ENCODE peak calls at places on chromosomes 4 and X, in eight cellular contexts. Z is OCI-LY7, W is SK-N-SH, D is ovary, H is heart right ventricle, I is endothelial cell of umbilical vein, P is BE2C, M is aorta. E is an unnamed sample.

GRCh38 chrX:120753413-120754251 is 122.0 kb downstream of the CT47B1 start:
- DNase-seq in Z (peak; percentile 62), W (no peak), D (no peak), H (no peak), I (no peak), P (no peak), M (no peak), E (no peak)

GRCh38 chr4:122658818-122659295 is 38.0 kb upstream of the IL21 start:
- DNase-seq in Z (no peak), W (no peak), D (no peak), H (no peak), I (no peak), P (no peak), M (no peak), E (no peak)

GRCh38 chr4:1783970-1784369 is 9.1 kb upstream of the FGFR3 start:
- DNase-seq in Z (no peak), W (no peak), D (no peak), H (no peak), I (no peak), P (no peak), M (no peak), E (no peak)

GRCh38 chr4:149371021-149371420 is 444.6 kb downstream of the IQCM start:
- DNase-seq in Z (peak; percentile 45), W (peak; percentile 3), D (no peak), H (no peak), I (peak; percentile 46), P (peak; percentile 22), M (no peak), E (no peak)

GRCh38 chrX:136260801-136261200 is 9.6 kb upstream of the MAP7D3 start:
- DNase-seq in Z (no peak), W (no peak), D (no peak), H (no peak), I (peak; percentile 78), P (no peak), M (no peak), E (no peak)

GRCh38 chr4:164531336-164531735 is 222.6 kb upstream of the SMIM31 start:
- DNase-seq in Z (no peak), W (no peak), D (no peak), H (no peak), I (no peak), P (no peak), M (no peak), E (no peak)

GRCh38 chr4:19689511-19689910 is 562.2 kb upstream of the SLIT2 start:
- DNase-seq in Z (no peak), W (no peak), D (no peak), H (no peak), I (peak; percentile 33), P (no peak), M (no peak), E (no peak)

GRCh38 chr4:6689506-6689960 is 4.1 kb upstream of the S100P start:
- DNase-seq in Z (no peak), W (no peak), D (no peak), H (no peak), I (no peak), P (no peak), M (no peak), E (no peak)

GRCh38 chr4:144954224-144954623 is 143.8 kb downstream of the ANAPC10 start:
- DNase-seq in Z (no peak), W (no peak), D (no peak), H (no peak), I (no peak), P (no peak), M (no peak), E (no peak)

GRCh38 chrX:15745179-15745578 is 7.1 kb downstream of the CA5B start:
- DNase-seq in Z (no peak), W (no peak), D (no peak), H (no peak), I (no peak), P (no peak), M (no peak), E (no peak)

GRCh38 chr4:86302242-86302641 is 57.6 kb downstream of the MAPK10 start:
- DNase-seq in Z (no peak), W (peak; percentile 36), D (peak; percentile 31), H (peak; percentile 44), I (peak; percentile 85), P (peak; percentile 20), M (no peak), E (no peak)

GRCh38 chr4:53899544-53900274 is 164.7 kb downstream of the CHIC2 start:
- DNase-seq in Z (no peak), W (no peak), D (peak; percentile 27), H (no peak), I (peak; percentile 43), P (no peak), M (no peak), E (no peak)

GRCh38 chrX:79081895-79082512 is 62.5 kb upstream of the GPR174 start:
- DNase-seq in Z (peak; percentile 58), W (peak; percentile 33), D (no peak), H (peak; percentile 6), I (peak; percentile 36), P (no peak), M (no peak), E (no peak)

GRCh38 chrX:20116575-20117240 is at the start of gene MAP7D2:
- DNase-seq in Z (no peak), W (peak; percentile 78), D (no peak), H (no peak), I (no peak), P (no peak), M (no peak), E (no peak)

GRCh38 chr4:185541251-185541671 is 6.0 kb upstream of the PDLIM3 start:
- DNase-seq in Z (no peak), W (no peak), D (peak; percentile 60), H (peak; percentile 70), I (peak; percentile 81), P (no peak), M (peak; percentile 88), E (no peak)

GRCh38 chrX:130575831-130576404 is 174.1 kb downstream of the RBMX2 start:
- DNase-seq in Z (peak; percentile 31), W (peak; percentile 55), D (no peak), H (peak; percentile 4), I (peak; percentile 35), P (peak; percentile 45), M (peak; percentile 82), E (no peak)

GRCh38 chrX:17813277-17813676 is 47.8 kb downstream of the RAI2 start:
- DNase-seq in Z (no peak), W (no peak), D (no peak), H (no peak), I (no peak), P (no peak), M (no peak), E (no peak)

GRCh38 chr4:7981738-7982394 is 42.2 kb upstream of the AFAP1 start:
- DNase-seq in Z (no peak), W (no peak), D (no peak), H (no peak), I (no peak), P (no peak), M (no peak), E (no peak)

GRCh38 chr4:7980036-7980435 is 40.4 kb upstream of the AFAP1 start:
- DNase-seq in Z (no peak), W (no peak), D (no peak), H (no peak), I (no peak), P (no peak), M (no peak), E (no peak)

GRCh38 chr4:7978907-7979651 is 39.4 kb upstream of the AFAP1 start:
- DNase-seq in Z (no peak), W (no peak), D (no peak), H (no peak), I (no peak), P (no peak), M (no peak), E (no peak)

GRCh38 chr4:7978489-7978888 is 38.8 kb upstream of the AFAP1 start:
- DNase-seq in Z (no peak), W (no peak), D (no peak), H (no peak), I (no peak), P (no peak), M (no peak), E (no peak)

DNA sequence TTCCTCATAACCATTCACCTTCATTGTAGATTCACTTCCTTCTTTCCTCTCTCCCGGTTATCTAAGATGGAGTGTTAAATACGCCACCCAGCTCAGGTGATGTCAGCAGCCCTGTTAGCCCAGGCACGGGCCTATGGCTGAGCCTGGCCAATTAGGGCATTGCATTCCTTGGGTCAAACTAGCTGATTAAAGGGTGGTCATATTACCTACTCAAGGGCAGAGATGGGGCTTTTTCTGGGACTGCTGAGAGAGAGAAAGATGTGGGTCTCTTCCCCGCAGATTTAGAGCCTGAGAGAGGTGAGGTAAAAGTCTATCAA is 39.9 kb upstream of the AFAP1 start:
- DNase-seq in Z (no peak), W (no peak), D (no peak), H (no peak), I (no peak), P (no peak), M (no peak), E (no peak)
- H3K4me1 ChIP-seq in Z (no peaks in the 10 kb centered on the region), W (peaks cover 11% of the 10 kb centered on the region), D (peaks cover 6% of the 10 kb centered on the region), H (peaks cover 17% of the 10 kb centered on the region), I (no peaks in the 10 kb centered on the region), P (peaks cover 4% of the 10 kb centered on the region), M (no peaks in the 10 kb centered on the region), E (no peaks in the 10 kb centered on the region)

DNA sequence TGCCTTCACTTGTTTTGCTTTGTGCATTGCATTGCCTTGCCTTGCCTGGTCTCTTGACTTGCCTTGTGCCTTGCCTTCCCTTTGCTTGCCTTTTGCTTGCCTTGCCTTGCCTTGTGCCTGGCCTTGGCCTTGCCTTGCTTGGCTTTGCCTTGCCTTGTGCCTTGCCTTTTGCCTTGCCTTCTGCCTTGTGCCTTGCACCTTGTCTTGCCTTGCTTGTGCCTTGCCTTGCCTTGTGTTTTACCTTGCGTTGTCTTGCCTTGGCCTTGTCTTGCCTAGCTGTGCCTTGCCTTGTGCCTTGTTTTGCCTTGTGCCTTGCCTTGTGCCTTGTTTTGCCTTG is 95.3 kb downstream of the TAB3 start:
- DNase-seq in Z (no peak), W (no peak), D (no peak), H (no peak), I (no peak), P (no peak), M (no peak), E (no peak)
- H3K9me3 ChIP-seq in Z (no peaks in the 10 kb centered on the region), W (no peaks in the 10 kb centered on the region), D (no peaks in the 10 kb centered on the region), H (no peaks in the 10 kb centered on the region), I (no peaks in the 10 kb centered on the region), P (no peaks in the 10 kb centered on the region), M (peaks cover 52% of the 10 kb centered on the region), E (no peaks in the 10 kb centered on the region)

GRCh38 chr4:36237366-36238353 is 6.7 kb downstream of the ARAP2 start:
- DNase-seq in Z (no peak), W (no peak), D (no peak), H (no peak), I (no peak), P (no peak), M (no peak), E (no peak)
- H3K4me1 ChIP-seq in Z (peaks cover 10% of the 10 kb centered on the region), W (no peaks in the 10 kb centered on the region), D (no peaks in the 10 kb centered on the region), H (peaks cover 30% of the 10 kb centered on the region), I (no peaks in the 10 kb centered on the region), P (no peaks in the 10 kb centered on the region), M (no peaks in the 10 kb centered on the region), E (peaks cover 10% of the 10 kb centered on the region)

GRCh38 chr4:139691-140090 is 15.4 kb downstream of the ZNF718 start:
- DNase-seq in Z (no peak), W (no peak), D (no peak), H (no peak), I (no peak), P (no peak), M (no peak), E (no peak)

DNA sequence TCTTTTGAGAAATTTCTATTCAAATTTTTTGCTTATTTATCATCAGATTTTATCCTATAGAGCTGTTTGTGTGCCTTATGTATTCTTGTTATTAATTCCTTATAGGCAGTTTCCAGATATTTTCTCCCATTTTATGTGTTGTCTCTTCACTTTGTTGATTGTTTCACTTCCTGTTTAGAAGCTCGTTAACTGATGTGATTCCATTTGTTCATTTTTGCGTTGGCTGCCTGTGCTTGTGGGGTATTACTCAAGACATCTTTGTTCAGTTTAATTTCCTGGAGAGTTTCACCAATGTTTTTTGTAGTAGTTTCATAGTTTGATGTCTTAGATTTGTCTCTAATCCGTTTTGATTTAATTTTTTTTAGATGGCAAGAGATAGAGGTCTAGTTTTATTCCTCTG is 14.6 kb downstream of the ZNF718 start:
- DNase-seq in Z (no peak), W (no peak), D (no peak), H (no peak), I (no peak), P (no peak), M (no peak), E (no peak)
- H3K9me3 ChIP-seq in Z (peaks cover 88% of the 10 kb centered on the region), W (no peaks in the 10 kb centered on the region), D (peaks cover 37% of the 10 kb centered on the region), H (peaks cover 97% of the 10 kb centered on the region), I (peaks cover 4% of the 10 kb centered on the region), P (peaks cover 6% of the 10 kb centered on the region), M (peaks cover 17% of the 10 kb centered on the region), E (peaks cover 53% of the 10 kb centered on the region)